ENCODE peak calls at places on chromosomes 12 and 14, in ten cellular contexts. K is lower leg skin; R is right cardiac atrium; O is Jurkat, Clone E6-1; J is lung; T is thoracic aorta; Q is upper lobe of right lung; Y is uterus; L is body of pancreas; P is ovary. V is an unnamed sample.

GRCh38 chr12:13362260-13362841 is 165.8 kb downstream of the EMP1 start:
- DNase-seq in K (no peak), R (peak), O (peak), J (peak), T (no peak), Q (peak), Y (no peak), L (peak), P (no peak), V (peak)

GRCh38 chr12:41795910-41796309 is 348.8 kb downstream of the GXYLT1 start:
- DNase-seq in K (no peak), R (no peak), O (no peak), J (no peak), T (no peak), Q (no peak), Y (no peak), L (no peak), P (no peak), V (no peak)

GRCh38 chr14:101083564-101084435 is 180.3 kb upstream of the RTL1 start:
- DNase-seq in K (peak), R (no peak), O (peak), J (peak), T (no peak), Q (peak), Y (no peak), L (no peak), P (no peak), V (peak)

GRCh38 chr12:89750821-89751227 is 42.2 kb upstream of the ATP2B1 start:
- DNase-seq in K (no peak), R (no peak), O (no peak), J (no peak), T (no peak), Q (no peak), Y (no peak), L (no peak), P (no peak), V (no peak)

GRCh38 chr12:46369095-46369473 is 3.5 kb downstream of the SLC38A2 start:
- DNase-seq in K (no peak), R (no peak), O (no peak), J (no peak), T (no peak), Q (no peak), Y (no peak), L (no peak), P (no peak), V (no peak)

GRCh38 chr14:49550284-49551184 is 35.6 kb downstream of the RPS29 start:
- DNase-seq in K (no peak), R (no peak), O (peak), J (no peak), T (no peak), Q (no peak), Y (no peak), L (no peak), P (no peak), V (no peak)

GRCh38 chr14:68651075-68651474 is 141.8 kb downstream of the ZFP36L1 start:
- DNase-seq in K (no peak), R (no peak), O (no peak), J (no peak), T (no peak), Q (peak), Y (peak), L (no peak), P (no peak), V (peak)

GRCh38 chr12:122421263-122421814 is 1.1 kb downstream of the CLIP1 start:
- DNase-seq in K (peak), R (no peak), O (no peak), J (peak), T (no peak), Q (peak), Y (peak), L (peak), P (peak), V (peak)

GRCh38 chr14:35495278-35495677 is 38.7 kb upstream of the INSM2 start:
- DNase-seq in K (no peak), R (no peak), O (no peak), J (no peak), T (no peak), Q (no peak), Y (no peak), L (no peak), P (no peak), V (no peak)

GRCh38 chr12:81077329-81077685 is 572 bp upstream of the ACSS3 start:
- DNase-seq in K (no peak), R (peak), O (no peak), J (peak), T (no peak), Q (no peak), Y (peak), L (peak), P (peak), V (no peak)

GRCh38 chr12:31019561-31020308 is 53.9 kb upstream of the DDX11 start:
- DNase-seq in K (no peak), R (no peak), O (no peak), J (no peak), T (no peak), Q (peak), Y (no peak), L (no peak), P (no peak), V (no peak)

GRCh38 chr12:50992814-50993213 is 33.4 kb downstream of the SLC11A2 start:
- DNase-seq in K (no peak), R (peak), O (no peak), J (no peak), T (no peak), Q (no peak), Y (no peak), L (no peak), P (no peak), V (no peak)

DNA sequence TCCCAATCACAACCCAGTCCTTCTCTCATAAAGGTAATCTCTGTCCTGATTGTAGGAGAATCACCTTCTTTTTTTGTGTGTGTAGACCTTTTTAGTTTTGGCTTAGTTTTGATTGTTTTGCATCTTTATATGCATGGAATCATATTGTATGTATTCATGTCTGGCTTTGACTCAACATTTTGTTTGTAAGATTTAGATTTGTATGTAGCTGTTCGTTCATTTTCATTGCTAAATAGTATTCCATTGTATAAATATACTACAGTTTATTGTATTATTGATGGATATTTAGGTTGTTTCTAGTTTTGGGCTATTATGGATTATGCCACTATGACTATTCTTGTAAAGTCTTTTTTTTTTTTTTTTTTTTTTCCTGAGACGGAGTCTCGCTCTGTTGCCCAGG is 10.5 kb downstream of the ERC1 start:
- DNase-seq in K (no peak), R (no peak), O (no peak), J (no peak), T (no peak), Q (no peak), Y (no peak), L (no peak), P (no peak), V (no peak)
- H3K4me3 ChIP-seq in K (no peak), R (no peak), O (no peak), J (no peak), T (no peak), Q (no peak), Y (no peak), L (no peak), P (no peak), V (no peak)

DNA sequence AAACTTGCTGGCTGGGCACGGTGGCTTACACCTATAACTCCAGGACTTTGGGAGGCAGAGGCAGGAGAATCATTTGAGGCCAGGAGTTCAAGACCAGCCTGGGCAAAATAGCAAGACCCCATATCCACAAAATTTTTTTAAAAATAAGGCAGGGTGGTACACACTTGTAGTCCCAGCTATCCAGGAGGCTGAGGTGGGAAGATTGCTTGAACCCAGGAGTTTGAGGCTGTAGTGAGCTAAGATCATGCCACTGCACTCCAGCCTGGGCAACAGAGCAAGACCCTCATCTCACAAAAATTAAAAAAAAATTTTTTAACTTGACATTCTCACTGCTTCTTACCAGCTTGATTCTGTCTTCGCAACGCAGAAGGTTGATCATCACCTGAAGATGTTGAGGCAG is 39.5 kb downstream of the SSH1 start:
- DNase-seq in K (no peak), R (no peak), O (no peak), J (no peak), T (no peak), Q (no peak), Y (no peak), L (no peak), P (no peak), V (no peak)
- H3K4me3 ChIP-seq in K (no peak), R (no peak), O (no peak), J (no peak), T (no peak), Q (no peak), Y (no peak), L (no peak), P (no peak), V (no peak)

DNA sequence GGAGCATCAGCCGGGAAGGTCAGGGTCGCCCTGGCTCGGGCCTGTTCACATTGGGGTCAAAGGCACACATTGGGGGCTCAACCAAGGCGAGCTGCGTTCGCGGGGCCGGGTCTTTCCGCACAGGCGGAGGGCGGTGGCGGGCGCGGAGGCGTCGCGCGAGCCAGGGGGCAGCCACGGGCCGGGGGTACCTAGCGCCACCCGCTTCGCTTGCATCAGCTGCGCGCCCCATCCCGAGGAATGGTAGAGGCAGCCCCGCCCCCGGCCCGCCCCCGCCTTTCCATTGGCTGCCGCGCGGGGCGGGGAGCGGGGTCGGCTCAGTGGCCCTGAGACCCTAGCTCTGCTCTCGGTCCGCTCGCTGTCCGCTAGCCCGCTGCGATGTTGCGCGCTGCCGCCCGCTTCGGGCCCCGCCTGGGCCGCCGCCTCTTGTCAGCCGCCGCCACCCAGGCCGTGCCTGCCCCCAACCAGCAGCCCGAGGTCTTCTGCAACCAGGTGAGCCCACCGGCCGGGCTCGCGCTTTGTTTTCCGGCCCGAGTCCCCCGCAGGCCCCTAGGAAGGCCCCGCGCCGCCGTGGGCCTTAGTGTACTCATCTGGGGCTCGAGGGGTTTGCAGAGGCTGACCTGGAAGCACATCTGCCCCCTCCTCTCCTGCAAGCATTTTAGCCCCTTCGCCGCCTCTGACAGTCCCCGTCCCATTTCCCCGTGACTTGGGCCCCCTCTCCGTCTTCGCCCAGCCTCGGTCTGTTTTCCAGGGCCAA is at the start of gene ALDH2:
- DNase-seq in K (no peak), R (peak), O (no peak), J (peak), T (no peak), Q (peak), Y (peak), L (peak), P (peak), V (peak)
- H3K4me3 ChIP-seq in K (peak), R (peak), O (no peak), J (peak), T (peak), Q (peak), Y (peak), L (peak), P (peak), V (peak)

GRCh38 chr14:93797071-93797470 is 8.8 kb upstream of the PRIMA1 start:
- DNase-seq in K (no peak), R (no peak), O (no peak), J (no peak), T (no peak), Q (no peak), Y (no peak), L (no peak), P (no peak), V (no peak)
- H3K4me3 ChIP-seq in K (no peak), R (no peak), O (no peak), J (no peak), T (no peak), Q (no peak), Y (no peak), L (no peak), P (no peak), V (no peak)